ENCODE peak calls at places on chromosomes 3 and 15, in four cellular contexts. One of them, this sample, is unnamed.

GRCh38 chr3:188253123-188253793 is 99.3 kb downstream of the LPP start:
- DNase-seq in adrenal gland: no peak
- DNase-seq in astrocyte of the spinal cord: no peak
- DNase-seq in upper lobe of left lung: no peak
- DNase-seq in this sample: no peak

GRCh38 chr3:126439968-126440708 is 35.6 kb downstream of the ZXDC start:
- DNase-seq in adrenal gland: peak
- DNase-seq in astrocyte of the spinal cord: no peak
- DNase-seq in upper lobe of left lung: no peak
- DNase-seq in this sample: no peak

GRCh38 chr3:183906234-183906921 is 21.7 kb upstream of the PARL start:
- DNase-seq in adrenal gland: no peak
- DNase-seq in astrocyte of the spinal cord: no peak
- DNase-seq in upper lobe of left lung: peak
- DNase-seq in this sample: no peak

GRCh38 chr3:139227165-139227564 is 116.7 kb upstream of the MRPS22 start:
- DNase-seq in adrenal gland: peak
- DNase-seq in astrocyte of the spinal cord: no peak
- DNase-seq in upper lobe of left lung: peak
- DNase-seq in this sample: no peak

GRCh38 chr3:179666436-179667035 is 13.7 kb downstream of the USP13 start:
- DNase-seq in adrenal gland: peak
- DNase-seq in astrocyte of the spinal cord: peak
- DNase-seq in upper lobe of left lung: no peak
- DNase-seq in this sample: no peak

GRCh38 chr3:105448338-105448982 is 81.8 kb downstream of the ALCAM start:
- DNase-seq in adrenal gland: no peak
- DNase-seq in astrocyte of the spinal cord: peak
- DNase-seq in upper lobe of left lung: no peak
- DNase-seq in this sample: no peak

GRCh38 chr15:75750261-75751050 is 37.8 kb upstream of the CSPG4 start:
- DNase-seq in adrenal gland: no peak
- DNase-seq in astrocyte of the spinal cord: no peak
- DNase-seq in upper lobe of left lung: no peak
- DNase-seq in this sample: no peak

GRCh38 chr3:159938712-159939111 is 49.9 kb upstream of the IL12A start:
- DNase-seq in adrenal gland: no peak
- DNase-seq in astrocyte of the spinal cord: no peak
- DNase-seq in upper lobe of left lung: no peak
- DNase-seq in this sample: no peak

GRCh38 chr3:194134231-194134756 is 1.7 kb upstream of the HES1 start:
- DNase-seq in adrenal gland: peak
- DNase-seq in astrocyte of the spinal cord: no peak
- DNase-seq in upper lobe of left lung: peak
- DNase-seq in this sample: peak

GRCh38 chr3:37537914-37538691 is 323.6 kb upstream of the CTDSPL start:
- DNase-seq in adrenal gland: no peak
- DNase-seq in astrocyte of the spinal cord: no peak
- DNase-seq in upper lobe of left lung: peak
- DNase-seq in this sample: no peak

GRCh38 chr3:8319935-8320634 is 181.5 kb upstream of the LMCD1 start:
- DNase-seq in adrenal gland: no peak
- DNase-seq in astrocyte of the spinal cord: peak
- DNase-seq in upper lobe of left lung: no peak
- DNase-seq in this sample: no peak

GRCh38 chr3:56758539-56758981 is 43.2 kb downstream of the ARHGEF3 start:
- DNase-seq in adrenal gland: no peak
- DNase-seq in astrocyte of the spinal cord: peak
- DNase-seq in upper lobe of left lung: no peak
- DNase-seq in this sample: no peak

GRCh38 chr3:142940000-142940399 is 23.5 kb downstream of the PAQR9 start:
- DNase-seq in adrenal gland: no peak
- DNase-seq in astrocyte of the spinal cord: no peak
- DNase-seq in upper lobe of left lung: no peak
- DNase-seq in this sample: no peak

GRCh38 chr15:52503788-52504496 is 24.7 kb downstream of the MYO5A start:
- DNase-seq in adrenal gland: no peak
- DNase-seq in astrocyte of the spinal cord: peak
- DNase-seq in upper lobe of left lung: no peak
- DNase-seq in this sample: no peak

GRCh38 chr15:78004919-78005634 is 72.4 kb downstream of the TBC1D2B start:
- DNase-seq in adrenal gland: peak
- DNase-seq in astrocyte of the spinal cord: peak
- DNase-seq in upper lobe of left lung: peak
- DNase-seq in this sample: no peak

GRCh38 chr3:52437326-52438103 is 7.4 kb downstream of the SEMA3G start:
- DNase-seq in adrenal gland: no peak
- DNase-seq in astrocyte of the spinal cord: no peak
- DNase-seq in upper lobe of left lung: peak
- DNase-seq in this sample: no peak

GRCh38 chr3:101635954-101636798 is 40.8 kb downstream of the ZBTB11 start:
- DNase-seq in adrenal gland: peak
- DNase-seq in astrocyte of the spinal cord: peak
- DNase-seq in upper lobe of left lung: no peak
- DNase-seq in this sample: peak

GRCh38 chr3:38829404-38829803 is 13.4 kb upstream of the SCN10A start:
- DNase-seq in adrenal gland: no peak
- DNase-seq in astrocyte of the spinal cord: peak
- DNase-seq in upper lobe of left lung: peak
- DNase-seq in this sample: no peak

GRCh38 chr3:18580268-18580667 is 155.1 kb upstream of the SATB1 start:
- DNase-seq in adrenal gland: no peak
- DNase-seq in astrocyte of the spinal cord: no peak
- DNase-seq in upper lobe of left lung: no peak
- DNase-seq in this sample: no peak

GRCh38 chr3:155302891-155303290 is 9.4 kb upstream of the STRIT1 start:
- DNase-seq in adrenal gland: no peak
- DNase-seq in astrocyte of the spinal cord: no peak
- DNase-seq in upper lobe of left lung: no peak
- DNase-seq in this sample: no peak

GRCh38 chr3:98731720-98732238 is 31.4 kb upstream of the ST3GAL6 start:
- DNase-seq in adrenal gland: no peak
- DNase-seq in astrocyte of the spinal cord: peak
- DNase-seq in upper lobe of left lung: no peak
- DNase-seq in this sample: no peak

GRCh38 chr15:38461089-38461833 is 7.3 kb downstream of the FAM98B start:
- DNase-seq in adrenal gland: no peak
- DNase-seq in astrocyte of the spinal cord: peak
- DNase-seq in upper lobe of left lung: no peak
- DNase-seq in this sample: no peak

GRCh38 chr3:55664387-55664786 is 177.3 kb upstream of the WNT5A start:
- DNase-seq in adrenal gland: no peak
- DNase-seq in astrocyte of the spinal cord: no peak
- DNase-seq in upper lobe of left lung: peak
- DNase-seq in this sample: no peak

GRCh38 chr3:195120199-195120556 is 150.8 kb downstream of the XXYLT1 start:
- DNase-seq in adrenal gland: no peak
- DNase-seq in astrocyte of the spinal cord: no peak
- DNase-seq in upper lobe of left lung: no peak
- DNase-seq in this sample: no peak

GRCh38 chr3:196163687-196164493 is 47.3 kb downstream of the ZDHHC19 start:
- DNase-seq in adrenal gland: no peak
- DNase-seq in astrocyte of the spinal cord: no peak
- DNase-seq in upper lobe of left lung: peak
- DNase-seq in this sample: no peak

GRCh38 chr3:178562143-178562868 is 26.1 kb downstream of the KCNMB2 start:
- DNase-seq in adrenal gland: no peak
- DNase-seq in astrocyte of the spinal cord: no peak
- DNase-seq in upper lobe of left lung: no peak
- DNase-seq in this sample: no peak

GRCh38 chr3:78823434-78823833 is 944.4 kb downstream of the ROBO1 start:
- DNase-seq in adrenal gland: no peak
- DNase-seq in astrocyte of the spinal cord: no peak
- DNase-seq in upper lobe of left lung: no peak
- DNase-seq in this sample: no peak

GRCh38 chr15:81941479-81941878 is 104.3 kb downstream of the MEX3B start:
- DNase-seq in adrenal gland: no peak
- DNase-seq in astrocyte of the spinal cord: peak
- DNase-seq in upper lobe of left lung: no peak
- DNase-seq in this sample: no peak

GRCh38 chr15:68285243-68285980 is 7.9 kb downstream of the FEM1B start:
- DNase-seq in adrenal gland: no peak
- DNase-seq in astrocyte of the spinal cord: no peak
- DNase-seq in upper lobe of left lung: no peak
- DNase-seq in this sample: no peak

GRCh38 chr3:16885948-16886683 is 1.4 kb downstream of the PLCL2 start:
- DNase-seq in adrenal gland: no peak
- DNase-seq in astrocyte of the spinal cord: peak
- DNase-seq in upper lobe of left lung: no peak
- DNase-seq in this sample: no peak

GRCh38 chr3:71862374-71863145 is 77.6 kb upstream of the PROK2 start:
- DNase-seq in adrenal gland: no peak
- DNase-seq in astrocyte of the spinal cord: no peak
- DNase-seq in upper lobe of left lung: no peak
- DNase-seq in this sample: no peak

GRCh38 chr3:108099203-108099602 is 8.4 kb upstream of the CD47 start:
- DNase-seq in adrenal gland: no peak
- DNase-seq in astrocyte of the spinal cord: no peak
- DNase-seq in upper lobe of left lung: no peak
- DNase-seq in this sample: no peak

DNA sequence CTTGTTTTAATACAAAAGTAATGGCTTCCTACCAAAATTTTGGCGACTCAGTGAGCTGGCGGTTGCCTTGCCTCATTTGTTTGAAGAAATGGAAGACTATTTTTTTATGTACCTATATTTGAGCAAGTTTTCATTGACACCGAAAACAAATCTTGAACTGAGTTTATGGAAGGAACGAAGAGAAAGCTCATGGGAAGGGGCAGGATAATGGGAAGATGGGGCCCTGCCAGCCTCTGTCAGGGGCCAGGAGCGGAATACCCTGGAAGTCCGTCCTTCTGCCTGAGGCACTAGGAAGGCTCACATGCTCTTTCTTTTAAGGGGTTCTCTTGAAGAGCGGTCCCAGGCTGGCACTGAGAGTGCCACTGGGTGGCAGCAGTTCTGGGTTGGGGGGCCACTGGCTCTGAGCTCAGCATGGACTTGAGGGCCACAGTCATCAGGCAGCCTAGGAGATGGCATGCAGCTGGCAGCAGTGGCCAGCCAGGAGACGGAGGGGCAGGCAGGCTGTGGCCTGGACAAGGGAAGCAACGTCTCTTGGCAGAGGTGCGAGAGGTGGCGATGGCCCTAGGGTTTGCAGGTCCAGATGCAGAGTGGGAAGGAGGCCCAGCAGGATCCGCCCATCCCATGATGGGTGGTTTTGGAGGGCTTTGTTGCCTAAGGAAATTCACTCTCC is 41.6 kb downstream of the ISG20 start:
- DNase-seq in adrenal gland: no peak
- DNase-seq in astrocyte of the spinal cord: no peak
- DNase-seq in upper lobe of left lung: no peak
- DNase-seq in this sample: no peak
- TF ChIP-seq CTCF in adrenal gland: no peak
- TF ChIP-seq CTCF in astrocyte of the spinal cord: no peak
- TF ChIP-seq CTCF in upper lobe of left lung: no peak
- TF ChIP-seq CTCF in this sample: no peak

GRCh38 chr3:60742606-60743145 is 508.6 kb downstream of the FHIT start:
- DNase-seq in adrenal gland: no peak
- DNase-seq in astrocyte of the spinal cord: peak
- DNase-seq in upper lobe of left lung: no peak
- DNase-seq in this sample: no peak
- TF ChIP-seq CTCF in adrenal gland: no peak
- TF ChIP-seq CTCF in astrocyte of the spinal cord: peak
- TF ChIP-seq CTCF in upper lobe of left lung: no peak
- TF ChIP-seq CTCF in this sample: no peak

GRCh38 chr15:56736881-56737707 is 3.8 kb upstream of the ZNF280D start:
- DNase-seq in adrenal gland: no peak
- DNase-seq in astrocyte of the spinal cord: no peak
- DNase-seq in upper lobe of left lung: no peak
- DNase-seq in this sample: no peak

GRCh38 chr15:56741541-56741940 is 8.2 kb upstream of the ZNF280D start:
- DNase-seq in adrenal gland: no peak
- DNase-seq in astrocyte of the spinal cord: no peak
- DNase-seq in upper lobe of left lung: no peak
- DNase-seq in this sample: no peak

GRCh38 chr15:56739474-56739873 is 6.2 kb upstream of the ZNF280D start:
- DNase-seq in adrenal gland: no peak
- DNase-seq in astrocyte of the spinal cord: no peak
- DNase-seq in upper lobe of left lung: no peak
- DNase-seq in this sample: no peak

GRCh38 chr15:56737791-56738190 is 4.5 kb upstream of the ZNF280D start:
- DNase-seq in adrenal gland: no peak
- DNase-seq in astrocyte of the spinal cord: no peak
- DNase-seq in upper lobe of left lung: no peak
- DNase-seq in this sample: no peak

DNA sequence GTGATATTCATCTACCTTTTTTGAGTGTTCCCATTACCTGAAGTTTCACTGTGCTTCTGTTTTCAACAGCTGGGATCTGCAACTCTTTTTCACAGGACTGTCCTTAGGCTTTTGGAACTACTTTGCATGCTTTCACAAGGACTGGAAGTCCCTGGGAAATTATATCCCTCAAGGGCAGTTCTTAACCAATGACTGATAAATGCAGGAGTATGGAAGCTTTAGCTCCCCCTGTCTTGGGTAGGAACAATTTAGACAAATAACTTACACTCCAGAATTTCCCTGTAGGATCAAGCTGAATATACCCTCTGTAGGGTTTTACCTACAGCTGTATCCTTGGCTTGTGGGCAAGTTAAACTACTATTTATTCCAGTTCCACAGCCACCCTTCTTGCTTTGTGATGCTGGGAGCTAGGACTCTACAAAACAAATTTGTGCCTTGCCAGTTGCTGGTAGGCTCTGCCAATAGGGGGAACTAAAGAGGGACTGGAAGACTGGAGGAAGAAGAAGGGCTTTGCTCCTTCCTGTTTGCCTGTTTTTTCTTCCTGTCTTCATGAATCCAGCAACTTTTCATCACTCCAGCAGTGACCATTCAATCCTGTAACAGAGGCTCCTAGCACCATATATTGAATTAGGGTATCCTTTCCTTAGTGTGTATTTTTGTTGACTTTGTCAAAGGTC is 6.8 kb upstream of the ZNF280D start:
- DNase-seq in adrenal gland: no peak
- DNase-seq in astrocyte of the spinal cord: no peak
- DNase-seq in upper lobe of left lung: no peak
- DNase-seq in this sample: no peak
- TF ChIP-seq CTCF in adrenal gland: no peak
- TF ChIP-seq CTCF in astrocyte of the spinal cord: peak
- TF ChIP-seq CTCF in upper lobe of left lung: no peak
- TF ChIP-seq CTCF in this sample: no peak

DNA sequence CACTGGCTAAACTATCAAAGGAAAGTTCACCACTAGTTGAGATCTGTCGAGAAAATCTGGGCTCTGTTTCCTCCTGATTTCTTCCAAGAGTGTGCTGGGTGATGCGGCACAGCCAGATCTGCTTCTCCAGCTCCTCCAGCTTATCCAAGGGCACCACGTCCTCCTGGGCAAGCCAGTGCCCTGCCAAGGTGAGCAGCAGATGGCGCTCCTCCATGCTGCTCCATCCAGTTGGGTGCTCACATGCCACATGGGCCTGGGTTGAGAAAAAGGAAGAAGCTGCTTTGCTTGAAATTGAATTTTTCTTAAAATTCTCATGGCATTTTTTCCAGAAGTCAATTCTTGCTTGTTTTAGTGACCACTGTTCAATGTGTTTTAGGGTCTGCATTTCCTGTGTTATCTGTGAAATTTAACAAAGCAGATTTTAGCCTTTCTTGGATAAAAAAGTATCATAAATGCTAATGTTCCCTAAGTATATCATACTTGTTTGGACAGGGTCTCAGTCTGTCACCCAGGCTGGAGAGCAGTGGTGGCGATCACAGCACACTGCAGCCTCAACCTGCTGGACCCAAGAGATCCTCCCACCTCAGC is 47.3 kb downstream of the EIF3J start:
- DNase-seq in adrenal gland: peak
- DNase-seq in astrocyte of the spinal cord: peak
- DNase-seq in upper lobe of left lung: no peak
- DNase-seq in this sample: peak
- TF ChIP-seq CTCF in adrenal gland: peak
- TF ChIP-seq CTCF in astrocyte of the spinal cord: peak
- TF ChIP-seq CTCF in upper lobe of left lung: no peak
- TF ChIP-seq CTCF in this sample: no peak

This sample was measured in activated B cell treated with CpG ODN at 0.5 μM for 24 hours.